ENCODE peak calls at places on chromosomes 1 and 21, in five cellular contexts. One of them, this sample, is unnamed.

GRCh38 chr1:216621536-216621935 is 101.7 kb downstream of the ESRRG start:
- DNase-seq in GM20000: no peak
- DNase-seq in HS-27A: no peak
- DNase-seq in NK-92 treated with Interleukin-12 subunit alpha and Interleukin-12 subunit beta, amount 100 ng/mL, for 24 hours: no peak
- DNase-seq in SHP77: no peak
- DNase-seq in this sample: no peak

GRCh38 chr1:104919188-104919587 is 1169.5 kb downstream of the AMY1C start:
- DNase-seq in GM20000: no peak
- DNase-seq in HS-27A: no peak
- DNase-seq in NK-92 treated with Interleukin-12 subunit alpha and Interleukin-12 subunit beta, amount 100 ng/mL, for 24 hours: no peak
- DNase-seq in SHP77: no peak
- DNase-seq in this sample: no peak

GRCh38 chr1:172411791-172412338 is 8.6 kb upstream of the C1orf105 start:
- DNase-seq in GM20000: no peak
- DNase-seq in HS-27A: no peak
- DNase-seq in NK-92 treated with Interleukin-12 subunit alpha and Interleukin-12 subunit beta, amount 100 ng/mL, for 24 hours: no peak
- DNase-seq in SHP77: no peak
- DNase-seq in this sample: no peak

GRCh38 chr1:167105150-167105840 is 11.4 kb downstream of the STYXL2 start:
- DNase-seq in GM20000: no peak
- DNase-seq in HS-27A: no peak
- DNase-seq in NK-92 treated with Interleukin-12 subunit alpha and Interleukin-12 subunit beta, amount 100 ng/mL, for 24 hours: no peak
- DNase-seq in SHP77: no peak
- DNase-seq in this sample: no peak

GRCh38 chr1:27659497-27660299 is 12.3 kb downstream of the IFI6 start:
- DNase-seq in GM20000: peak; percentile 92
- DNase-seq in HS-27A: no peak
- DNase-seq in NK-92 treated with Interleukin-12 subunit alpha and Interleukin-12 subunit beta, amount 100 ng/mL, for 24 hours: peak; percentile 94
- DNase-seq in SHP77: peak; percentile 68
- DNase-seq in this sample: no peak

GRCh38 chr1:5753431-5754078 is 238.7 kb downstream of the NPHP4 start:
- DNase-seq in GM20000: no peak
- DNase-seq in HS-27A: no peak
- DNase-seq in NK-92 treated with Interleukin-12 subunit alpha and Interleukin-12 subunit beta, amount 100 ng/mL, for 24 hours: no peak
- DNase-seq in SHP77: no peak
- DNase-seq in this sample: no peak

GRCh38 chr1:211920141-211920572 is 89.6 kb upstream of the LPGAT1 start:
- DNase-seq in GM20000: no peak
- DNase-seq in HS-27A: no peak
- DNase-seq in NK-92 treated with Interleukin-12 subunit alpha and Interleukin-12 subunit beta, amount 100 ng/mL, for 24 hours: no peak
- DNase-seq in SHP77: no peak
- DNase-seq in this sample: no peak

GRCh38 chr1:41512701-41513387 is 28.4 kb upstream of the EDN2 start:
- DNase-seq in GM20000: no peak
- DNase-seq in HS-27A: no peak
- DNase-seq in NK-92 treated with Interleukin-12 subunit alpha and Interleukin-12 subunit beta, amount 100 ng/mL, for 24 hours: no peak
- DNase-seq in SHP77: no peak
- DNase-seq in this sample: no peak

GRCh38 chr1:227330709-227331108 is 12.4 kb upstream of the CDC42BPA start:
- DNase-seq in GM20000: no peak
- DNase-seq in HS-27A: no peak
- DNase-seq in NK-92 treated with Interleukin-12 subunit alpha and Interleukin-12 subunit beta, amount 100 ng/mL, for 24 hours: no peak
- DNase-seq in SHP77: no peak
- DNase-seq in this sample: no peak

GRCh38 chr1:158259117-158259516 is 4.9 kb downstream of the CD1A start:
- DNase-seq in GM20000: no peak
- DNase-seq in HS-27A: no peak
- DNase-seq in NK-92 treated with Interleukin-12 subunit alpha and Interleukin-12 subunit beta, amount 100 ng/mL, for 24 hours: no peak
- DNase-seq in SHP77: no peak
- DNase-seq in this sample: no peak

GRCh38 chr1:2348346-2349275 is 42.7 kb downstream of the MORN1 start:
- DNase-seq in GM20000: no peak
- DNase-seq in HS-27A: no peak
- DNase-seq in NK-92 treated with Interleukin-12 subunit alpha and Interleukin-12 subunit beta, amount 100 ng/mL, for 24 hours: no peak
- DNase-seq in SHP77: no peak
- DNase-seq in this sample: no peak

GRCh38 chr1:208931936-208932335 is 651.6 kb upstream of the CAMK1G start:
- DNase-seq in GM20000: no peak
- DNase-seq in HS-27A: no peak
- DNase-seq in NK-92 treated with Interleukin-12 subunit alpha and Interleukin-12 subunit beta, amount 100 ng/mL, for 24 hours: no peak
- DNase-seq in SHP77: no peak
- DNase-seq in this sample: no peak

GRCh38 chr1:100461222-100461621 is 76.7 kb upstream of the GPR88 start:
- DNase-seq in GM20000: no peak
- DNase-seq in HS-27A: no peak
- DNase-seq in NK-92 treated with Interleukin-12 subunit alpha and Interleukin-12 subunit beta, amount 100 ng/mL, for 24 hours: no peak
- DNase-seq in SHP77: no peak
- DNase-seq in this sample: no peak

GRCh38 chr1:1302006-1302430 is 5.7 kb downstream of the ACAP3 start:
- DNase-seq in GM20000: no peak
- DNase-seq in HS-27A: no peak
- DNase-seq in NK-92 treated with Interleukin-12 subunit alpha and Interleukin-12 subunit beta, amount 100 ng/mL, for 24 hours: no peak
- DNase-seq in SHP77: no peak
- DNase-seq in this sample: no peak

GRCh38 chr1:172533511-172534116 is 664 bp downstream of the SUCO start:
- DNase-seq in GM20000: no peak
- DNase-seq in HS-27A: peak; percentile 12
- DNase-seq in NK-92 treated with Interleukin-12 subunit alpha and Interleukin-12 subunit beta, amount 100 ng/mL, for 24 hours: peak; percentile 21
- DNase-seq in SHP77: no peak
- DNase-seq in this sample: peak; percentile 93

GRCh38 chr1:182394055-182394775 is 2.6 kb upstream of the GLUL start:
- DNase-seq in GM20000: no peak
- DNase-seq in HS-27A: no peak
- DNase-seq in NK-92 treated with Interleukin-12 subunit alpha and Interleukin-12 subunit beta, amount 100 ng/mL, for 24 hours: no peak
- DNase-seq in SHP77: no peak
- DNase-seq in this sample: no peak

GRCh38 chr1:158176399-158176798 is 4.3 kb upstream of the CD1D start:
- DNase-seq in GM20000: no peak
- DNase-seq in HS-27A: no peak
- DNase-seq in NK-92 treated with Interleukin-12 subunit alpha and Interleukin-12 subunit beta, amount 100 ng/mL, for 24 hours: no peak
- DNase-seq in SHP77: no peak
- DNase-seq in this sample: no peak

GRCh38 chr1:147600119-147601111 is 59.1 kb downstream of the BCL9 start:
- DNase-seq in GM20000: no peak
- DNase-seq in HS-27A: no peak
- DNase-seq in NK-92 treated with Interleukin-12 subunit alpha and Interleukin-12 subunit beta, amount 100 ng/mL, for 24 hours: no peak
- DNase-seq in SHP77: peak; percentile 39
- DNase-seq in this sample: no peak

GRCh38 chr1:7591565-7591964 is 179.5 kb upstream of the VAMP3 start:
- DNase-seq in GM20000: no peak
- DNase-seq in HS-27A: no peak
- DNase-seq in NK-92 treated with Interleukin-12 subunit alpha and Interleukin-12 subunit beta, amount 100 ng/mL, for 24 hours: no peak
- DNase-seq in SHP77: no peak
- DNase-seq in this sample: no peak

GRCh38 chr1:37477198-37477931 is 3.0 kb downstream of the ZC3H12A start:
- DNase-seq in GM20000: peak; percentile 86
- DNase-seq in HS-27A: no peak
- DNase-seq in NK-92 treated with Interleukin-12 subunit alpha and Interleukin-12 subunit beta, amount 100 ng/mL, for 24 hours: peak; percentile 86
- DNase-seq in SHP77: no peak
- DNase-seq in this sample: peak; percentile 88

GRCh38 chr1:27430903-27431653 is 38.7 kb downstream of the GPR3 start:
- DNase-seq in GM20000: peak; percentile 28
- DNase-seq in HS-27A: no peak
- DNase-seq in NK-92 treated with Interleukin-12 subunit alpha and Interleukin-12 subunit beta, amount 100 ng/mL, for 24 hours: no peak
- DNase-seq in SHP77: no peak
- DNase-seq in this sample: no peak

GRCh38 chr1:225882699-225883615 is 777 bp upstream of the TMEM63A start:
- DNase-seq in GM20000: peak; percentile 66
- DNase-seq in HS-27A: peak; percentile 14
- DNase-seq in NK-92 treated with Interleukin-12 subunit alpha and Interleukin-12 subunit beta, amount 100 ng/mL, for 24 hours: no peak
- DNase-seq in SHP77: no peak
- DNase-seq in this sample: no peak

GRCh38 chr1:34754878-34755637 is at the start of gene GJB5:
- DNase-seq in GM20000: no peak
- DNase-seq in HS-27A: no peak
- DNase-seq in NK-92 treated with Interleukin-12 subunit alpha and Interleukin-12 subunit beta, amount 100 ng/mL, for 24 hours: no peak
- DNase-seq in SHP77: no peak
- DNase-seq in this sample: no peak

GRCh38 chr1:112985123-112985522 is 29.1 kb upstream of the SLC16A1 start:
- DNase-seq in GM20000: peak; percentile 16
- DNase-seq in HS-27A: no peak
- DNase-seq in NK-92 treated with Interleukin-12 subunit alpha and Interleukin-12 subunit beta, amount 100 ng/mL, for 24 hours: no peak
- DNase-seq in SHP77: no peak
- DNase-seq in this sample: peak; percentile 3

GRCh38 chr1:20194770-20195463 is 8.6 kb upstream of the PLA2G2C start:
- DNase-seq in GM20000: peak; percentile 76
- DNase-seq in HS-27A: no peak
- DNase-seq in NK-92 treated with Interleukin-12 subunit alpha and Interleukin-12 subunit beta, amount 100 ng/mL, for 24 hours: peak; percentile 41
- DNase-seq in SHP77: peak; percentile 27
- DNase-seq in this sample: no peak

GRCh38 chr1:56070601-56071000 is 508.8 kb downstream of the PLPP3 start:
- DNase-seq in GM20000: no peak
- DNase-seq in HS-27A: no peak
- DNase-seq in NK-92 treated with Interleukin-12 subunit alpha and Interleukin-12 subunit beta, amount 100 ng/mL, for 24 hours: no peak
- DNase-seq in SHP77: peak; percentile 1
- DNase-seq in this sample: no peak

GRCh38 chr21:43865471-43866181 is 603 bp downstream of the AGPAT3 start:
- DNase-seq in GM20000: peak; percentile 84
- DNase-seq in HS-27A: no peak
- DNase-seq in NK-92 treated with Interleukin-12 subunit alpha and Interleukin-12 subunit beta, amount 100 ng/mL, for 24 hours: peak; percentile 36
- DNase-seq in SHP77: no peak
- DNase-seq in this sample: no peak

GRCh38 chr1:25641931-25642611 is 25.5 kb downstream of the MAN1C1 start:
- DNase-seq in GM20000: no peak
- DNase-seq in HS-27A: no peak
- DNase-seq in NK-92 treated with Interleukin-12 subunit alpha and Interleukin-12 subunit beta, amount 100 ng/mL, for 24 hours: no peak
- DNase-seq in SHP77: no peak
- DNase-seq in this sample: no peak

GRCh38 chr1:174769961-174770549 is 229.7 kb upstream of the CACYBP start:
- DNase-seq in GM20000: peak; percentile 27
- DNase-seq in HS-27A: no peak
- DNase-seq in NK-92 treated with Interleukin-12 subunit alpha and Interleukin-12 subunit beta, amount 100 ng/mL, for 24 hours: no peak
- DNase-seq in SHP77: peak; percentile 25
- DNase-seq in this sample: no peak

GRCh38 chr1:239920214-239920613 is 171.5 kb upstream of the FMN2 start:
- DNase-seq in GM20000: no peak
- DNase-seq in HS-27A: no peak
- DNase-seq in NK-92 treated with Interleukin-12 subunit alpha and Interleukin-12 subunit beta, amount 100 ng/mL, for 24 hours: no peak
- DNase-seq in SHP77: no peak
- DNase-seq in this sample: no peak

GRCh38 chr1:25926731-25927496 is 20.7 kb upstream of the STMN1 start:
- DNase-seq in GM20000: no peak
- DNase-seq in HS-27A: no peak
- DNase-seq in NK-92 treated with Interleukin-12 subunit alpha and Interleukin-12 subunit beta, amount 100 ng/mL, for 24 hours: no peak
- DNase-seq in SHP77: peak; percentile 67
- DNase-seq in this sample: no peak

GRCh38 chr1:12088607-12089006 is 25.5 kb downstream of the TNFRSF8 start:
- DNase-seq in GM20000: no peak
- DNase-seq in HS-27A: no peak
- DNase-seq in NK-92 treated with Interleukin-12 subunit alpha and Interleukin-12 subunit beta, amount 100 ng/mL, for 24 hours: no peak
- DNase-seq in SHP77: no peak
- DNase-seq in this sample: no peak

GRCh38 chr1:207004931-207005830 is 27.4 kb downstream of the C1orf116 start:
- DNase-seq in GM20000: peak; percentile 61
- DNase-seq in HS-27A: no peak
- DNase-seq in NK-92 treated with Interleukin-12 subunit alpha and Interleukin-12 subunit beta, amount 100 ng/mL, for 24 hours: no peak
- DNase-seq in SHP77: peak; percentile 40
- DNase-seq in this sample: no peak

GRCh38 chr1:112957133-112957812 is 1.3 kb upstream of the SLC16A1 start:
- DNase-seq in GM20000: peak; percentile 86
- DNase-seq in HS-27A: peak; percentile 41
- DNase-seq in NK-92 treated with Interleukin-12 subunit alpha and Interleukin-12 subunit beta, amount 100 ng/mL, for 24 hours: peak; percentile 62
- DNase-seq in SHP77: peak; percentile 48
- DNase-seq in this sample: no peak

GRCh38 chr1:209398330-209398991 is 185.1 kb upstream of the CAMK1G start:
- DNase-seq in GM20000: no peak
- DNase-seq in HS-27A: no peak
- DNase-seq in NK-92 treated with Interleukin-12 subunit alpha and Interleukin-12 subunit beta, amount 100 ng/mL, for 24 hours: no peak
- DNase-seq in SHP77: no peak
- DNase-seq in this sample: no peak

GRCh38 chr1:80994934-80995333 is 805.8 kb upstream of the ADGRL2 start:
- DNase-seq in GM20000: no peak
- DNase-seq in HS-27A: peak; percentile 24
- DNase-seq in NK-92 treated with Interleukin-12 subunit alpha and Interleukin-12 subunit beta, amount 100 ng/mL, for 24 hours: no peak
- DNase-seq in SHP77: no peak
- DNase-seq in this sample: no peak

GRCh38 chr1:19616489-19616888 is 27.6 kb upstream of the NBL1 start:
- DNase-seq in GM20000: no peak
- DNase-seq in HS-27A: no peak
- DNase-seq in NK-92 treated with Interleukin-12 subunit alpha and Interleukin-12 subunit beta, amount 100 ng/mL, for 24 hours: no peak
- DNase-seq in SHP77: no peak
- DNase-seq in this sample: no peak